ENCODE peak calls at places on chromosome 10, in four cellular contexts. K, P, E and J are unnamed samples.

GRCh38 chr10:103481974-103482531 is 3.0 kb upstream of the CALHM3 start:
- DNase-seq in E (no peak), P (peak), K (no peak), J (no peak)

GRCh38 chr10:54961040-54961439 is 160.0 kb upstream of the PCDH15 start:
- DNase-seq in P (no peak), K (no peak), E (no peak), J (no peak)

GRCh38 chr10:56035489-56035888 is 325.6 kb downstream of the ZWINT start:
- DNase-seq in E (no peak), P (no peak), K (no peak), J (no peak)

GRCh38 chr10:93422121-93422520 is 60.0 kb downstream of the MYOF start:
- DNase-seq in K (no peak), E (no peak), P (no peak), J (no peak)

GRCh38 chr10:1358860-1359598 is 302.8 kb downstream of the WDR37 start:
- DNase-seq in P (no peak), K (no peak), E (no peak), J (no peak)

GRCh38 chr10:72502581-72502980 is 123.3 kb downstream of the MICU1 start:
- DNase-seq in E (no peak), K (no peak), P (no peak), J (no peak)

GRCh38 chr10:14235511-14235910 is 95.2 kb downstream of the FRMD4A start:
- DNase-seq in K (no peak), E (no peak), P (no peak), J (no peak)

GRCh38 chr10:128286413-128287097 is 160.3 kb upstream of the MKI67 start:
- DNase-seq in P (peak), E (no peak), K (peak), J (peak)

GRCh38 chr10:59284111-59284975 is 78.0 kb downstream of the FAM13C start:
- DNase-seq in K (no peak), P (no peak), E (no peak), J (no peak)

GRCh38 chr10:49090696-49091338 is 24.5 kb downstream of the VSTM4 start:
- DNase-seq in K (no peak), P (no peak), E (no peak), J (no peak)

DNA sequence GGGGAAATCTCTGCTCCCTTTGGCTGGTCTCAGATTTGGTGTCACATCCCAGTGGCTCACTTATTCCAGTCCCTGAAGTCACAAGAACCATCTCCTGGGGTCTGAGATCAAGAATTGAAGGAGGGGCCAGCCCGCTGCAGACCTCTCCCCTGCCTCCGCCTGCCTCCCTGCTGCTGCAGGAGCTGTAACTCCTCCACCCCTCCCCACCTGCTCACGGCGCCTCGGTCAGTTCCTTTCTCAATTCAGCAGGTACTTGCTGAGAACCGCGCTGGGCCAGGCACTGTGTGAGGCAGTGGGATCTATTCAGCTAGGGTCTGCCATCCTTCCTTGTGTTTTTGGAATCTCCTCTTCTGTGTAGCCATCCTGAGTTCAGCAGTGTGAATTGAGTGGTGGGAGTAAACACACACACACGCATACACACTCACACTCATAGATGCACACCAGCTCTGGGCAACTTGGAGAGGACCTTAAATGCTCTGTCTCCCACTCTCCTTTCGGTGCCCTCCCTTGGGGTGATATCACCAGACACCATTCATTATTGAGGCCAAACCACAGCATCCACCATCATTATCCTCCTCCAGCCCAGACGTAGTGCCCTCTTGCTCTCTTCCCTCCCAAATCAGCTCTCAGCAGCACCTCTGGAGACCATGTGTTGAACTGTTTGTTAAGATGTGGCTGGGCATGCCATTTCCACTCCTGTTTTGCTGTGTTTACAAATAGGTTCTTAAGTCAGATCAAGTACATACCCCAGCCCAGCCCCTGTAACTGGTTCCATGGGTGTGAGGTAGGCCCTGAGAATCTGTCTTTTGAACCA is 22.0 kb upstream of the ANKRD2 start:
- DNase-seq in K (no peak), E (no peak), P (peak), J (peak)
- H2BK120ac ChIP-seq in K (no peak), E (peak), P (no peak), J (no peak)

GRCh38 chr10:116540814-116541213 is 4.9 kb upstream of the PNLIP start:
- DNase-seq in K (no peak), E (no peak), P (no peak), J (no peak)
- H3K27ac ChIP-seq in K (no peak), E (no peak), P (no peak), J (no peak)

DNA sequence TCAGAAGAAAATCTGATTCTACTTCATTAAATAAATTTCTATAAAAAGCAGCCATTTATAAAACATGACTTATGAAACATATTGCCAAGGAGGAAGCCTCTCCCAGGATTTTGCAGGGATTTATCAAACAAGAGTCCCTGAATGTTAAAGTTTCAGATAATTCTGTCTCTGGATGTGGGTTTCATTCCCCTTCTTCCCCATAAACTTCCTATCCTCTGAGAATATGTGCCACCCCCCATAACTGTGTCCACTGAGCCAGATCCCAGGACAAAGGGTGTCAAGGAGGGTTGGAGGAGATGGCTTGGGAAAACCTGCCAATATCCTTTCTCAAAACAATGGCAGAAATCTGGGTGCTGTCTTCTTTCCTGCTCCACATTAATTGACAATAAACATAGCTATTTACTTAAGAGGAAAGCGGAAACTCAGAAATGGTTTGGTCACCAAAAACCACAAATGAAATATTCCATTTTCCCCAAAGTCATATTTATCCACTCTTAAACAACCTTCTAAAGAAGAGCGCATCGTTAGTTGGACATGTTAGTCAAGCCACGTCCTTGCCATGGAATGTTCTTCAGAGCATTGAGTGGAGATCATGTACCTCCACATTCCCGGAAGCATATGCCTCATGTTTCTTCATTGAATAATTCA is 54.3 kb upstream of the AKR1E2 start:
- DNase-seq in P (no peak), E (no peak), K (no peak), J (no peak)
- H2BK120ac ChIP-seq in P (no peak), E (no peak), K (no peak), J (no peak)

GRCh38 chr10:12470719-12471118 is 121.4 kb downstream of the CAMK1D start:
- DNase-seq in P (no peak), E (no peak), K (no peak), J (no peak)
- H3K27ac ChIP-seq in P (no peak), E (no peak), K (no peak), J (no peak)

GRCh38 chr10:3239920-3240909 is 67.6 kb upstream of the PITRM1 start:
- DNase-seq in P (peak), E (no peak), K (no peak), J (no peak)
- H2BK120ac ChIP-seq in P (no peak), E (no peak), K (no peak), J (no peak)

GRCh38 chr10:96236876-96237275 is 34.5 kb downstream of the BLNK start:
- DNase-seq in K (no peak), E (no peak), P (no peak), J (no peak)

GRCh38 chr10:96238889-96239624 is 32.3 kb downstream of the BLNK start:
- DNase-seq in P (no peak), K (no peak), E (no peak), J (no peak)

GRCh38 chr10:96233959-96234358 is 37.4 kb downstream of the BLNK start:
- DNase-seq in P (no peak), K (no peak), E (no peak), J (no peak)

GRCh38 chr10:96236090-96236478 is 35.3 kb downstream of the BLNK start:
- DNase-seq in P (no peak), E (no peak), K (no peak), J (no peak)

DNA sequence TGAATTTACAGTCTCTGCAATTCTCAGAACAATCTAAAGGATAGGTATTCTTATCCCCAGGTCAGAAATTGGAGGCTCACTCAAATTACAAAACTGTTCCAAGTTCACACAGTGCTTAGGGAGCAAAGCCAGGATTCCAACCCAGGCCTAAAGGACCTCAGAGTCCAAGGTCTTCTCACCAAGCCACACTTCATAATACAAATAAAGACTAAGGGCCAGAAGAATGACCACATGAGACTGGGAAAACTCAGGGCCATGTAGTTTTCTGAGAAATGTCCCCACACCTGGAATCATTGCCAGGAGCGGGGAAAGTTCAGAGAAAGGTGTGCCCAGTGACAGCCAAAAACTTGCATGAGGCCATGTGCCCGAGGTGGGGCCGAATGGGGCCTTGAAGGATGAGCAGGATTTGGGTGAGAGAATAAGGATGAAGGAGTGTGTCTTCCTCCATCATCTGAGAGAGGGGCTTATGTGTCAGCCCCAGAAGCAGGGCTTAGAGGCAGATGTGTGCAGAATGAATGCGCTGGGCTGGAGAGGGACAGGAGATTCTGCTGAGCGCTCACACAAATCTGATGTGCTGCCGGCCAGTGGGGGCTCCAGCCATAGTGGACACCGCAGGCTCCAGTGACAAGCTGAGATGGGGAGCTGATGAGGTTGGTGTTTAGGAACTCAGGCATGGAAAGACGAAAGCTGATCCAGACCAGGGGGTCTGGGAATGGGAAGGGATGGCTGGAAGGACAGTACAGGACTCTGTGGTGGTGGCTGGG is 35.9 kb downstream of the BLNK start:
- DNase-seq in K (no peak), E (no peak), P (no peak), J (no peak)
- H3K27ac ChIP-seq in K (no peak), E (no peak), P (no peak), J (no peak)

GRCh38 chr10:29991382-29991781 is 68.0 kb downstream of the JCAD start:
- DNase-seq in P (no peak), K (no peak), E (no peak), J (no peak)
- H2BK120ac ChIP-seq in P (no peak), K (no peak), E (no peak), J (no peak)

DNA sequence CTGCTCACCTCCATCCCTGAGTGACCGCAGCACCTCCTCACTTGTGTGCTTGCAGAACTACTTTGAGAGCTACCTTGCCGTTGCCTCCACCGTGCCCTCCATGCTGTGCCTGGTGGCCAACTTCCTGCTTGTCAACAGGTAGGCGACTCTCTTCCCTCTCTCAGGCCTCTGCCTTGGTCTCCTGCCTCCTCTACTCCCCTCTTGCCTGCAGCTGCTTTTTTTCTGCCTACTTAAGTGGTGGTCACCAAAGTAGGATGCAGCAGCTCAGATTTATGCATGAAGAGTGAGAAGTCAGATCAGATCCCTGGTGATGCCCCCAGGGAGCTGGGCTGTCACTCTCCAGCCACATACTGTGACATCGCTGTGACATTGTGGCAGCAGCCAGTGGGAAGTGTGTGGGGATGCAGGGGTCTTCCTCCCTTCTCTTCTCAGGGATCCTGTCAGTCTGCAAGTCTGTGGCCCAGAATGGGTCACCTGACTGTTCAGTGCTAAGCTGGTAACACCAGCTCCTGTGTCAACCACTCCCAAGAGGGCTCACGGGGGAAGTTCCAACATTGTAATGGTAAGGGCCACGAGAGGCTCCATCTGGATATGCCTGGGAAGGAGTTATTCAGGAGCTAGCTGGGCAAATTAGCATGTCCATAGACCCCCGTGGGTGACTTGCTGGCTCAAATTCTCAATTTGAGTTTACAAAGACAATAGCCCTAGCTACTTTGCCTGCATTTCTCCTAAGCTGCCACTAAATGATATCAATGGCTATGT is 25.3 kb downstream of the SLC29A3 start:
- DNase-seq in P (peak), E (peak), K (no peak), J (peak)
- H3K27ac ChIP-seq in P (no peak), E (peak), K (no peak), J (peak)